ENCODE peak calls at places on chromosomes 1 and 21, in eight cellular contexts. One of them, this sample, is unnamed.

GRCh38 chr1:116495534-116495933 is 75.3 kb downstream of the CD58 start:
- DNase-seq in stomach: no peak
- DNase-seq in right lobe of liver: peak
- DNase-seq in adrenal gland: no peak
- DNase-seq in HCT116: no peak
- DNase-seq in erythroblast: no peak
- DNase-seq in heart left ventricle: no peak
- DNase-seq in spleen: no peak
- DNase-seq in this sample: no peak

GRCh38 chr1:23018661-23019093 is 591 bp upstream of the KDM1A start:
- DNase-seq in stomach: no peak
- DNase-seq in right lobe of liver: no peak
- DNase-seq in adrenal gland: no peak
- DNase-seq in HCT116: no peak
- DNase-seq in erythroblast: no peak
- DNase-seq in heart left ventricle: no peak
- DNase-seq in spleen: no peak
- DNase-seq in this sample: no peak

GRCh38 chr1:154856049-154856448 is 14.0 kb downstream of the KCNN3 start:
- DNase-seq in stomach: no peak
- DNase-seq in right lobe of liver: no peak
- DNase-seq in adrenal gland: no peak
- DNase-seq in HCT116: no peak
- DNase-seq in erythroblast: no peak
- DNase-seq in heart left ventricle: peak
- DNase-seq in spleen: no peak
- DNase-seq in this sample: no peak

GRCh38 chr1:92934395-92935378 is 26.6 kb downstream of the DIPK1A start:
- DNase-seq in stomach: peak
- DNase-seq in right lobe of liver: no peak
- DNase-seq in adrenal gland: peak
- DNase-seq in HCT116: no peak
- DNase-seq in erythroblast: no peak
- DNase-seq in heart left ventricle: peak
- DNase-seq in spleen: no peak
- DNase-seq in this sample: no peak

GRCh38 chr1:221045842-221046831 is 166.9 kb downstream of the HLX start:
- DNase-seq in stomach: no peak
- DNase-seq in right lobe of liver: no peak
- DNase-seq in adrenal gland: no peak
- DNase-seq in HCT116: no peak
- DNase-seq in erythroblast: no peak
- DNase-seq in heart left ventricle: no peak
- DNase-seq in spleen: no peak
- DNase-seq in this sample: no peak

GRCh38 chr1:44154665-44155064 is 13.2 kb upstream of the KLF18 start:
- DNase-seq in stomach: no peak
- DNase-seq in right lobe of liver: no peak
- DNase-seq in adrenal gland: no peak
- DNase-seq in HCT116: peak
- DNase-seq in erythroblast: no peak
- DNase-seq in heart left ventricle: no peak
- DNase-seq in spleen: no peak
- DNase-seq in this sample: no peak

GRCh38 chr1:43531453-43531905 is 796 bp downstream of the PTPRF start:
- DNase-seq in stomach: no peak
- DNase-seq in right lobe of liver: peak
- DNase-seq in adrenal gland: no peak
- DNase-seq in HCT116: no peak
- DNase-seq in erythroblast: no peak
- DNase-seq in heart left ventricle: no peak
- DNase-seq in spleen: no peak
- DNase-seq in this sample: peak

GRCh38 chr1:30324251-30325084 is 398.9 kb downstream of the MATN1 start:
- DNase-seq in stomach: peak
- DNase-seq in right lobe of liver: no peak
- DNase-seq in adrenal gland: no peak
- DNase-seq in HCT116: no peak
- DNase-seq in erythroblast: no peak
- DNase-seq in heart left ventricle: no peak
- DNase-seq in spleen: no peak
- DNase-seq in this sample: no peak

GRCh38 chr21:21210552-21210951 is 212.3 kb downstream of the NCAM2 start:
- DNase-seq in stomach: no peak
- DNase-seq in right lobe of liver: no peak
- DNase-seq in adrenal gland: no peak
- DNase-seq in HCT116: no peak
- DNase-seq in erythroblast: no peak
- DNase-seq in heart left ventricle: no peak
- DNase-seq in spleen: no peak
- DNase-seq in this sample: no peak

GRCh38 chr21:36245649-36246048 is 74.3 kb upstream of the MORC3 start:
- DNase-seq in stomach: no peak
- DNase-seq in right lobe of liver: no peak
- DNase-seq in adrenal gland: no peak
- DNase-seq in HCT116: no peak
- DNase-seq in erythroblast: no peak
- DNase-seq in heart left ventricle: no peak
- DNase-seq in spleen: no peak
- DNase-seq in this sample: no peak

GRCh38 chr1:157090196-157090647 is 9.4 kb downstream of the ETV3L start:
- DNase-seq in stomach: peak
- DNase-seq in right lobe of liver: peak
- DNase-seq in adrenal gland: peak
- DNase-seq in HCT116: peak
- DNase-seq in erythroblast: peak
- DNase-seq in heart left ventricle: peak
- DNase-seq in spleen: peak
- DNase-seq in this sample: peak

GRCh38 chr1:22414244-22414751 is 37.4 kb upstream of the ZBTB40 start:
- DNase-seq in stomach: peak
- DNase-seq in right lobe of liver: peak
- DNase-seq in adrenal gland: peak
- DNase-seq in HCT116: no peak
- DNase-seq in erythroblast: no peak
- DNase-seq in heart left ventricle: no peak
- DNase-seq in spleen: no peak
- DNase-seq in this sample: no peak

GRCh38 chr1:21368514-21369289 is 71.2 kb upstream of the NBPF3 start:
- DNase-seq in stomach: peak
- DNase-seq in right lobe of liver: peak
- DNase-seq in adrenal gland: peak
- DNase-seq in HCT116: peak
- DNase-seq in erythroblast: no peak
- DNase-seq in heart left ventricle: peak
- DNase-seq in spleen: peak
- DNase-seq in this sample: peak
- TF ChIP-seq POLR2A in stomach: no peak
- TF ChIP-seq POLR2A in right lobe of liver: no peak
- TF ChIP-seq POLR2A in adrenal gland: peak
- TF ChIP-seq POLR2A in HCT116: no peak
- TF ChIP-seq POLR2A in erythroblast: no peak
- TF ChIP-seq POLR2A in heart left ventricle: no peak
- TF ChIP-seq POLR2A in spleen: no peak
- TF ChIP-seq POLR2A in this sample: no peak

GRCh38 chr1:218488986-218489385 is 143.8 kb downstream of the TGFB2 start:
- DNase-seq in stomach: no peak
- DNase-seq in right lobe of liver: no peak
- DNase-seq in adrenal gland: no peak
- DNase-seq in HCT116: no peak
- DNase-seq in erythroblast: no peak
- DNase-seq in heart left ventricle: no peak
- DNase-seq in spleen: no peak
- DNase-seq in this sample: no peak
- TF ChIP-seq POLR2A in stomach: no peak
- TF ChIP-seq POLR2A in right lobe of liver: no peak
- TF ChIP-seq POLR2A in adrenal gland: no peak
- TF ChIP-seq POLR2A in HCT116: no peak
- TF ChIP-seq POLR2A in erythroblast: no peak
- TF ChIP-seq POLR2A in heart left ventricle: no peak
- TF ChIP-seq POLR2A in spleen: no peak
- TF ChIP-seq POLR2A in this sample: no peak

GRCh38 chr1:94716966-94717365 is 103.2 kb upstream of the SLC44A3 start:
- DNase-seq in stomach: no peak
- DNase-seq in right lobe of liver: no peak
- DNase-seq in adrenal gland: no peak
- DNase-seq in HCT116: no peak
- DNase-seq in erythroblast: no peak
- DNase-seq in heart left ventricle: no peak
- DNase-seq in spleen: no peak
- DNase-seq in this sample: no peak

GRCh38 chr1:94715311-94715710 is 104.8 kb upstream of the SLC44A3 start:
- DNase-seq in stomach: no peak
- DNase-seq in right lobe of liver: no peak
- DNase-seq in adrenal gland: no peak
- DNase-seq in HCT116: no peak
- DNase-seq in erythroblast: no peak
- DNase-seq in heart left ventricle: no peak
- DNase-seq in spleen: no peak
- DNase-seq in this sample: no peak

GRCh38 chr1:94723899-94724298 is 96.3 kb upstream of the SLC44A3 start:
- DNase-seq in stomach: no peak
- DNase-seq in right lobe of liver: no peak
- DNase-seq in adrenal gland: no peak
- DNase-seq in HCT116: no peak
- DNase-seq in erythroblast: no peak
- DNase-seq in heart left ventricle: no peak
- DNase-seq in spleen: no peak
- DNase-seq in this sample: no peak

GRCh38 chr1:94721240-94721639 is 98.9 kb upstream of the SLC44A3 start:
- DNase-seq in stomach: no peak
- DNase-seq in right lobe of liver: no peak
- DNase-seq in adrenal gland: peak
- DNase-seq in HCT116: no peak
- DNase-seq in erythroblast: no peak
- DNase-seq in heart left ventricle: no peak
- DNase-seq in spleen: no peak
- DNase-seq in this sample: no peak

DNA sequence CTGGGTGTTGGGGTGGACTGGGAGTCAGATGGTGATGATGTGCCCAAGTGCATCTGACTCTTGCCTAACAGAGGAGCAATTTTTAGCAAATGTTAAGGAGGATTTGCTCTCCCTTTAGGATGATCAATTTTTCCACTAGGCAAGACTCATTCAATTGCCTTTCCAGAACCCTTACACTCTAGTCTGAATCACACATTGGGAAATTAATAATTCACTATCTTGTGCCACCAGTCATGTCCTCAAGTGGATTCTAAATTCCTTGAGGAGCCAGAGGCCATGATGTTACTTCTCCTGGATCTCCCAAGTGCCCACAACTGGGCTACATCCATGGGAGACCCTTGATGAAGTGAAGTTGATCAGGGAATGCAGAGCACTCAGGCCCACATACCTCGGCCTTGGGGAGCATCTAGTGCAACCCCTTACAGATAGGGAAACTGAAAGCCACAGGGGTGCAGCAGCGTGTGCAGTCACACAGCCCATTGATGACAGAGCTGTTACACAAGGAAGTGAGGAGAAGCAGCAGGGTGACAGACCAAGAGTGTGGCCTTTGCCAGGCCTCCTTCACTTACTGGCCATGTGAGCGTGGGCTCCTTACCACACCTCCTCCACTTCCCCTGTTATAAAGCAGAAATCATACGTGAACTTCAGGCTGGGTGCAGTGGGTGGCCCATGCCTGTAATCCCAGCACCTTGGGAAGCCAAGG is 99.9 kb upstream of the SLC44A3 start:
- DNase-seq in stomach: no peak
- DNase-seq in right lobe of liver: no peak
- DNase-seq in adrenal gland: peak
- DNase-seq in HCT116: no peak
- DNase-seq in erythroblast: no peak
- DNase-seq in heart left ventricle: no peak
- DNase-seq in spleen: peak
- DNase-seq in this sample: no peak
- TF ChIP-seq POLR2A in stomach: no peak
- TF ChIP-seq POLR2A in right lobe of liver: no peak
- TF ChIP-seq POLR2A in adrenal gland: no peak
- TF ChIP-seq POLR2A in HCT116: no peak
- TF ChIP-seq POLR2A in erythroblast: no peak
- TF ChIP-seq POLR2A in heart left ventricle: no peak
- TF ChIP-seq POLR2A in spleen: no peak
- TF ChIP-seq POLR2A in this sample: no peak

GRCh38 chr1:26353210-26353859 is 595 bp downstream of the CRYBG2 start:
- DNase-seq in stomach: no peak
- DNase-seq in right lobe of liver: no peak
- DNase-seq in adrenal gland: no peak
- DNase-seq in HCT116: no peak
- DNase-seq in erythroblast: no peak
- DNase-seq in heart left ventricle: no peak
- DNase-seq in spleen: no peak
- DNase-seq in this sample: no peak

GRCh38 chr1:26350343-26350700 is 3.6 kb downstream of the CRYBG2 start:
- DNase-seq in stomach: no peak
- DNase-seq in right lobe of liver: no peak
- DNase-seq in adrenal gland: no peak
- DNase-seq in HCT116: no peak
- DNase-seq in erythroblast: no peak
- DNase-seq in heart left ventricle: no peak
- DNase-seq in spleen: no peak
- DNase-seq in this sample: no peak

GRCh38 chr1:26352338-26352679 is 1.6 kb downstream of the CRYBG2 start:
- DNase-seq in stomach: no peak
- DNase-seq in right lobe of liver: no peak
- DNase-seq in adrenal gland: no peak
- DNase-seq in HCT116: no peak
- DNase-seq in erythroblast: no peak
- DNase-seq in heart left ventricle: no peak
- DNase-seq in spleen: no peak
- DNase-seq in this sample: no peak

GRCh38 chr1:26350701-26351590 is 3.0 kb downstream of the CRYBG2 start:
- DNase-seq in stomach: no peak
- DNase-seq in right lobe of liver: peak
- DNase-seq in adrenal gland: no peak
- DNase-seq in HCT116: peak
- DNase-seq in erythroblast: no peak
- DNase-seq in heart left ventricle: no peak
- DNase-seq in spleen: no peak
- DNase-seq in this sample: no peak

DNA sequence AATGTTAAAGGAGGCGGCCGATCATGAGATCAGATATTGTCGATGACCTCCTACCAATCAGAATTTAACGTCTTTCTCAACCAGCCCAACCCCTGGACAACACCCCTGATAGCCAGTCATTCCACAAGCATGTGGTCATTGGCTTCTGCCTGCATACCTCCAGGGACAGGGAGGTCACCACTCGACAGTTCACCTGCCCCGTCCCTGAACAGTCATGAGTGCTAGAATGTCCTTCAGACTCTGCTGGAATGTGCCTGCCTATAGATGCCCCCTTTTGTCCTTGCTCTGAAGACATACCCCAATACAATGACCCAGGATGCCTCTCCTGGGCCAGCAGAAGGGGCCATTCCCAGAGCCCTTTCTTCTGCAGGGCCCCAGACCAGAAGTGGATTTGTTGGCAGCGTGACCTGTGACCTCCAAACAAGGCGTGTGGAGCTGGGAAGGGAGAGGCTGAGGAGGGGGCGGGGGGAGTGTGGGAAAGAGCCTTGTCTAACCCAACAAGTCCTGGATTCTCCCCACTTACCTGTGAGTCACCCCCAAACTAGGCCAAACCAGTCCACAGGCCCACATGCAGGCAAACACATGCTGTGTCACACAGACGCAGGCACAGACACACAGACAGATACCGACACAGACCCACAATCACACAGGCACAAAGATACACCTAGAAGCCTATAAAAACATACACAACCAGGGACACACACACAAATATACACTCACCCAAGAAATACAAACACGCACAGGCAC is 2.2 kb downstream of the CRYBG2 start:
- DNase-seq in stomach: no peak
- DNase-seq in right lobe of liver: no peak
- DNase-seq in adrenal gland: no peak
- DNase-seq in HCT116: peak
- DNase-seq in erythroblast: no peak
- DNase-seq in heart left ventricle: no peak
- DNase-seq in spleen: no peak
- DNase-seq in this sample: peak
- TF ChIP-seq POLR2A in stomach: no peak
- TF ChIP-seq POLR2A in right lobe of liver: no peak
- TF ChIP-seq POLR2A in adrenal gland: no peak
- TF ChIP-seq POLR2A in HCT116: no peak
- TF ChIP-seq POLR2A in erythroblast: no peak
- TF ChIP-seq POLR2A in heart left ventricle: no peak
- TF ChIP-seq POLR2A in spleen: no peak
- TF ChIP-seq POLR2A in this sample: no peak